ENCODE peak calls at places on chromosomes 1 and 21, in seven cellular contexts. One of them, this sample, is unnamed.
A peak's percentile ranks its signal among the peaks of the same experiment; 100 is the strongest.

GRCh38 chr1:38789498-38790169 is 69.9 kb downstream of the RRAGC start:
- DNase-seq in IMR-90: no peak
- DNase-seq in uterus: no peak
- DNase-seq in spleen: no peak
- DNase-seq in heart right ventricle: no peak
- DNase-seq in Caco-2: no peak
- DNase-seq in HAP-1: peak; percentile 77
- DNase-seq in this sample: no peak

GRCh38 chr1:32361674-32362473 is 411 bp downstream of the FAM229A start:
- DNase-seq in IMR-90: no peak
- DNase-seq in uterus: peak; percentile 69
- DNase-seq in spleen: peak; percentile 83
- DNase-seq in heart right ventricle: peak; percentile 57
- DNase-seq in Caco-2: peak; percentile 61
- DNase-seq in HAP-1: no peak
- DNase-seq in this sample: no peak

GRCh38 chr1:56107278-56107643 is 472.1 kb downstream of the PLPP3 start:
- DNase-seq in IMR-90: no peak
- DNase-seq in uterus: no peak
- DNase-seq in spleen: no peak
- DNase-seq in heart right ventricle: no peak
- DNase-seq in Caco-2: no peak
- DNase-seq in HAP-1: no peak
- DNase-seq in this sample: no peak

GRCh38 chr1:6972390-6972789 is 187.1 kb downstream of the CAMTA1 start:
- DNase-seq in IMR-90: no peak
- DNase-seq in uterus: no peak
- DNase-seq in spleen: no peak
- DNase-seq in heart right ventricle: no peak
- DNase-seq in Caco-2: no peak
- DNase-seq in HAP-1: no peak
- DNase-seq in this sample: no peak

GRCh38 chr1:156592158-156592909 is 758 bp downstream of the NAXE start:
- DNase-seq in IMR-90: no peak
- DNase-seq in uterus: no peak
- DNase-seq in spleen: no peak
- DNase-seq in heart right ventricle: no peak
- DNase-seq in Caco-2: no peak
- DNase-seq in HAP-1: peak; percentile 40
- DNase-seq in this sample: no peak

GRCh38 chr1:89298461-89298860 is 25.8 kb upstream of the GBP5 start:
- DNase-seq in IMR-90: no peak
- DNase-seq in uterus: no peak
- DNase-seq in spleen: no peak
- DNase-seq in heart right ventricle: no peak
- DNase-seq in Caco-2: no peak
- DNase-seq in HAP-1: no peak
- DNase-seq in this sample: peak; percentile 70

GRCh38 chr1:67077593-67077992 is 23.6 kb upstream of the SLC35D1 start:
- DNase-seq in IMR-90: no peak
- DNase-seq in uterus: no peak
- DNase-seq in spleen: no peak
- DNase-seq in heart right ventricle: no peak
- DNase-seq in Caco-2: no peak
- DNase-seq in HAP-1: no peak
- DNase-seq in this sample: no peak

GRCh38 chr1:147273409-147274307 is 31.2 kb downstream of the CHD1L start:
- DNase-seq in IMR-90: peak; percentile 87
- DNase-seq in uterus: no peak
- DNase-seq in spleen: no peak
- DNase-seq in heart right ventricle: peak; percentile 40
- DNase-seq in Caco-2: peak; percentile 50
- DNase-seq in HAP-1: peak; percentile 42
- DNase-seq in this sample: peak; percentile 79

GRCh38 chr21:33264561-33264960 is 1.6 kb upstream of the IL10RB start:
- DNase-seq in IMR-90: no peak
- DNase-seq in uterus: no peak
- DNase-seq in spleen: no peak
- DNase-seq in heart right ventricle: no peak
- DNase-seq in Caco-2: no peak
- DNase-seq in HAP-1: no peak
- DNase-seq in this sample: no peak

GRCh38 chr1:239189998-239190512 is 196.3 kb upstream of the CHRM3 start:
- DNase-seq in IMR-90: no peak
- DNase-seq in uterus: no peak
- DNase-seq in spleen: no peak
- DNase-seq in heart right ventricle: no peak
- DNase-seq in Caco-2: no peak
- DNase-seq in HAP-1: no peak
- DNase-seq in this sample: no peak

GRCh38 chr1:30034627-30035521 is 688.5 kb downstream of the MATN1 start:
- DNase-seq in IMR-90: peak; percentile 5
- DNase-seq in uterus: no peak
- DNase-seq in spleen: no peak
- DNase-seq in heart right ventricle: peak; percentile 27
- DNase-seq in Caco-2: no peak
- DNase-seq in HAP-1: no peak
- DNase-seq in this sample: no peak

GRCh38 chr1:158185770-158186705 is 5.3 kb downstream of the CD1D start:
- DNase-seq in IMR-90: no peak
- DNase-seq in uterus: no peak
- DNase-seq in spleen: no peak
- DNase-seq in heart right ventricle: no peak
- DNase-seq in Caco-2: no peak
- DNase-seq in HAP-1: no peak
- DNase-seq in this sample: no peak

GRCh38 chr1:198556969-198557368 is 16.5 kb upstream of the ATP6V1G3 start:
- DNase-seq in IMR-90: no peak
- DNase-seq in uterus: peak; percentile 15
- DNase-seq in spleen: peak; percentile 84
- DNase-seq in heart right ventricle: peak; percentile 45
- DNase-seq in Caco-2: no peak
- DNase-seq in HAP-1: no peak
- DNase-seq in this sample: no peak

GRCh38 chr1:47491341-47491753 is 53.5 kb downstream of the FOXD2 start:
- DNase-seq in IMR-90: no peak
- DNase-seq in uterus: no peak
- DNase-seq in spleen: no peak
- DNase-seq in heart right ventricle: no peak
- DNase-seq in Caco-2: no peak
- DNase-seq in HAP-1: no peak
- DNase-seq in this sample: no peak

GRCh38 chr21:28436286-28436932 is 556.3 kb downstream of the LTN1 start:
- DNase-seq in IMR-90: peak; percentile 77
- DNase-seq in uterus: peak; percentile 65
- DNase-seq in spleen: no peak
- DNase-seq in heart right ventricle: no peak
- DNase-seq in Caco-2: no peak
- DNase-seq in HAP-1: no peak
- DNase-seq in this sample: peak; percentile 50

GRCh38 chr1:66778969-66779368 is 22.1 kb downstream of the INSL5 start:
- DNase-seq in IMR-90: no peak
- DNase-seq in uterus: no peak
- DNase-seq in spleen: no peak
- DNase-seq in heart right ventricle: no peak
- DNase-seq in Caco-2: no peak
- DNase-seq in HAP-1: no peak
- DNase-seq in this sample: no peak

GRCh38 chr1:21586926-21587601 is 77.8 kb downstream of the ALPL start:
- DNase-seq in IMR-90: peak; percentile 91
- DNase-seq in uterus: peak; percentile 21
- DNase-seq in spleen: no peak
- DNase-seq in heart right ventricle: peak; percentile 60
- DNase-seq in Caco-2: peak; percentile 47
- DNase-seq in HAP-1: peak; percentile 30
- DNase-seq in this sample: peak; percentile 85

GRCh38 chr21:37006521-37007291 is at the start of gene RIPPLY3:
- DNase-seq in IMR-90: no peak
- DNase-seq in uterus: no peak
- DNase-seq in spleen: no peak
- DNase-seq in heart right ventricle: no peak
- DNase-seq in Caco-2: peak; percentile 41
- DNase-seq in HAP-1: no peak
- DNase-seq in this sample: peak; percentile 38

GRCh38 chr1:216836316-216836715 is 113.1 kb upstream of the ESRRG start:
- DNase-seq in IMR-90: no peak
- DNase-seq in uterus: no peak
- DNase-seq in spleen: no peak
- DNase-seq in heart right ventricle: no peak
- DNase-seq in Caco-2: no peak
- DNase-seq in HAP-1: no peak
- DNase-seq in this sample: no peak

GRCh38 chr21:38920631-38921398 is 115.1 kb downstream of the ETS2 start:
- DNase-seq in IMR-90: peak; percentile 72
- DNase-seq in uterus: peak; percentile 39
- DNase-seq in spleen: no peak
- DNase-seq in heart right ventricle: no peak
- DNase-seq in Caco-2: no peak
- DNase-seq in HAP-1: no peak
- DNase-seq in this sample: no peak

GRCh38 chr1:54685335-54685905 is 30.2 kb upstream of the TTC4 start:
- DNase-seq in IMR-90: no peak
- DNase-seq in uterus: no peak
- DNase-seq in spleen: no peak
- DNase-seq in heart right ventricle: no peak
- DNase-seq in Caco-2: no peak
- DNase-seq in HAP-1: no peak
- DNase-seq in this sample: no peak

GRCh38 chr1:19360026-19360813 is 48.1 kb downstream of the SLC66A1 start:
- DNase-seq in IMR-90: no peak
- DNase-seq in uterus: no peak
- DNase-seq in spleen: no peak
- DNase-seq in heart right ventricle: no peak
- DNase-seq in Caco-2: no peak
- DNase-seq in HAP-1: no peak
- DNase-seq in this sample: no peak

GRCh38 chr1:82487778-82488177 is 687.0 kb downstream of the ADGRL2 start:
- DNase-seq in IMR-90: no peak
- DNase-seq in uterus: no peak
- DNase-seq in spleen: no peak
- DNase-seq in heart right ventricle: no peak
- DNase-seq in Caco-2: no peak
- DNase-seq in HAP-1: no peak
- DNase-seq in this sample: no peak

GRCh38 chr1:5938068-5938740 is 54.0 kb downstream of the NPHP4 start:
- DNase-seq in IMR-90: peak; percentile 81
- DNase-seq in uterus: no peak
- DNase-seq in spleen: no peak
- DNase-seq in heart right ventricle: no peak
- DNase-seq in Caco-2: no peak
- DNase-seq in HAP-1: no peak
- DNase-seq in this sample: no peak

GRCh38 chr1:78493456-78493855 is 2.7 kb downstream of the PTGFR start:
- DNase-seq in IMR-90: peak; percentile 37
- DNase-seq in uterus: no peak
- DNase-seq in spleen: no peak
- DNase-seq in heart right ventricle: no peak
- DNase-seq in Caco-2: no peak
- DNase-seq in HAP-1: no peak
- DNase-seq in this sample: no peak

GRCh38 chr1:53868565-53868964 is 21.0 kb downstream of the YIPF1 start:
- DNase-seq in IMR-90: peak; percentile 31
- DNase-seq in uterus: no peak
- DNase-seq in spleen: no peak
- DNase-seq in heart right ventricle: no peak
- DNase-seq in Caco-2: no peak
- DNase-seq in HAP-1: no peak
- DNase-seq in this sample: no peak

GRCh38 chr1:47424336-47424982 is 8.4 kb downstream of the FOXE3 start:
- DNase-seq in IMR-90: peak; percentile 67
- DNase-seq in uterus: no peak
- DNase-seq in spleen: no peak
- DNase-seq in heart right ventricle: no peak
- DNase-seq in Caco-2: peak; percentile 75
- DNase-seq in HAP-1: peak; percentile 74
- DNase-seq in this sample: peak; percentile 48

GRCh38 chr1:41876533-41877445 is 41.9 kb downstream of the HIVEP3 start:
- DNase-seq in IMR-90: peak; percentile 58
- DNase-seq in uterus: no peak
- DNase-seq in spleen: no peak
- DNase-seq in heart right ventricle: no peak
- DNase-seq in Caco-2: no peak
- DNase-seq in HAP-1: no peak
- DNase-seq in this sample: no peak

GRCh38 chr1:77533660-77534295 is 148.7 kb downstream of the ZZZ3 start:
- DNase-seq in IMR-90: peak; percentile 75
- DNase-seq in uterus: peak; percentile 47
- DNase-seq in spleen: peak; percentile 82
- DNase-seq in heart right ventricle: peak; percentile 62
- DNase-seq in Caco-2: peak; percentile 48
- DNase-seq in HAP-1: peak; percentile 73
- DNase-seq in this sample: peak; percentile 35

GRCh38 chr21:32065654-32066053 is 192.8 kb downstream of the HUNK start:
- DNase-seq in IMR-90: no peak
- DNase-seq in uterus: no peak
- DNase-seq in spleen: no peak
- DNase-seq in heart right ventricle: no peak
- DNase-seq in Caco-2: no peak
- DNase-seq in HAP-1: no peak
- DNase-seq in this sample: no peak

GRCh38 chr21:14797543-14797942 is 251.4 kb upstream of the SAMSN1 start:
- DNase-seq in IMR-90: no peak
- DNase-seq in uterus: no peak
- DNase-seq in spleen: no peak
- DNase-seq in heart right ventricle: no peak
- DNase-seq in Caco-2: no peak
- DNase-seq in HAP-1: no peak
- DNase-seq in this sample: no peak
- H3K4me1 ChIP-seq in IMR-90: no peaks in the 10 kb centered on the region
- H3K4me1 ChIP-seq in uterus: no peaks in the 10 kb centered on the region
- H3K4me1 ChIP-seq in spleen: no peaks in the 10 kb centered on the region
- H3K4me1 ChIP-seq in heart right ventricle: no peaks in the 10 kb centered on the region
- H3K4me1 ChIP-seq in Caco-2: no peaks in the 10 kb centered on the region
- H3K4me1 ChIP-seq in HAP-1: no peaks in the 10 kb centered on the region
- H3K4me1 ChIP-seq in this sample: no peaks in the 10 kb centered on the region

GRCh38 chr1:3403011-3403345 is 51.5 kb upstream of the ARHGEF16 start:
- DNase-seq in IMR-90: no peak
- DNase-seq in uterus: no peak
- DNase-seq in spleen: no peak
- DNase-seq in heart right ventricle: no peak
- DNase-seq in Caco-2: no peak
- DNase-seq in HAP-1: no peak
- DNase-seq in this sample: no peak
- H3K4me1 ChIP-seq in IMR-90: peaks cover 2% of the 10 kb centered on the region
- H3K4me1 ChIP-seq in uterus: no peaks in the 10 kb centered on the region
- H3K4me1 ChIP-seq in spleen: peaks cover 37% of the 10 kb centered on the region
- H3K4me1 ChIP-seq in heart right ventricle: peaks cover 32% of the 10 kb centered on the region
- H3K4me1 ChIP-seq in Caco-2: no peaks in the 10 kb centered on the region
- H3K4me1 ChIP-seq in HAP-1: no peaks in the 10 kb centered on the region
- H3K4me1 ChIP-seq in this sample: peaks cover 2% of the 10 kb centered on the region

GRCh38 chr1:154433161-154433681 is 28.1 kb downstream of the IL6R start:
- DNase-seq in IMR-90: no peak
- DNase-seq in uterus: no peak
- DNase-seq in spleen: no peak
- DNase-seq in heart right ventricle: no peak
- DNase-seq in Caco-2: no peak
- DNase-seq in HAP-1: no peak
- DNase-seq in this sample: peak; percentile 98
- H3K4me1 ChIP-seq in IMR-90: peaks cover 20% of the 10 kb centered on the region
- H3K4me1 ChIP-seq in uterus: peaks cover 17% of the 10 kb centered on the region
- H3K4me1 ChIP-seq in spleen: peaks cover 38% of the 10 kb centered on the region
- H3K4me1 ChIP-seq in heart right ventricle: peaks cover 74% of the 10 kb centered on the region
- H3K4me1 ChIP-seq in Caco-2: peaks cover 7% of the 10 kb centered on the region
- H3K4me1 ChIP-seq in HAP-1: peaks cover 4% of the 10 kb centered on the region
- H3K4me1 ChIP-seq in this sample: peaks cover 38% of the 10 kb centered on the region

GRCh38 chr21:45330075-45330781 is 42.5 kb upstream of the POFUT2 start:
- DNase-seq in IMR-90: peak; percentile 88
- DNase-seq in uterus: peak; percentile 59
- DNase-seq in spleen: peak; percentile 58
- DNase-seq in heart right ventricle: no peak
- DNase-seq in Caco-2: peak; percentile 86
- DNase-seq in HAP-1: no peak
- DNase-seq in this sample: peak; percentile 29
- H3K4me1 ChIP-seq in IMR-90: peaks cover 46% of the 10 kb centered on the region
- H3K4me1 ChIP-seq in uterus: peaks cover 14% of the 10 kb centered on the region
- H3K4me1 ChIP-seq in spleen: peaks cover 9% of the 10 kb centered on the region
- H3K4me1 ChIP-seq in heart right ventricle: peaks cover 5% of the 10 kb centered on the region
- H3K4me1 ChIP-seq in Caco-2: peaks cover 64% of the 10 kb centered on the region
- H3K4me1 ChIP-seq in HAP-1: no peaks in the 10 kb centered on the region
- H3K4me1 ChIP-seq in this sample: peaks cover 33% of the 10 kb centered on the region